ENCODE peak calls at places on chromosome 21, in six cellular contexts. K, W, G, H, T and B are unnamed samples.

GRCh38 chr21:15495965-15496364 is 233.8 kb upstream of the USP25 start:
- DNase-seq in K (no peak), W (no peak), G (peak), H (no peak), T (no peak), B (no peak)

GRCh38 chr21:25625036-25625435 is 14.0 kb upstream of the JAM2 start:
- DNase-seq in K (no peak), W (no peak), G (no peak), H (no peak), T (no peak), B (no peak)

GRCh38 chr21:32004281-32004680 is 131.5 kb downstream of the HUNK start:
- DNase-seq in K (no peak), W (no peak), G (no peak), H (no peak), T (no peak), B (no peak)

GRCh38 chr21:32048353-32048752 is 175.5 kb downstream of the HUNK start:
- DNase-seq in K (no peak), W (no peak), G (no peak), H (no peak), T (no peak), B (no peak)

GRCh38 chr21:21463456-21463855 is 465.2 kb downstream of the NCAM2 start:
- DNase-seq in K (no peak), W (no peak), G (no peak), H (no peak), T (no peak), B (no peak)

GRCh38 chr21:14923468-14923867 is 141.3 kb downstream of the NRIP1 start:
- DNase-seq in K (no peak), W (no peak), G (no peak), H (no peak), T (no peak), B (no peak)

GRCh38 chr21:34531399-34531798 is 19.4 kb upstream of the KCNE1 start:
- DNase-seq in K (no peak), W (no peak), G (no peak), H (no peak), T (no peak), B (no peak)

GRCh38 chr21:15063081-15063820 is 1.5 kb downstream of the NRIP1 start:
- DNase-seq in K (no peak), W (no peak), G (peak), H (no peak), T (no peak), B (no peak)

GRCh38 chr21:43659136-43660000 is at the start of the genes HSF2BP and RRP1B:
- DNase-seq in K (peak), W (peak), G (peak), H (peak), T (peak), B (peak)

GRCh38 chr21:43645414-43645891 is 13.8 kb downstream of the HSF2BP start:
- DNase-seq in K (peak), W (peak), G (peak), H (peak), T (peak), B (peak)

GRCh38 chr21:26159869-26160268 is 10.7 kb downstream of the APP start:
- DNase-seq in K (no peak), W (no peak), G (no peak), H (no peak), T (no peak), B (no peak)

GRCh38 chr21:15422761-15423160 is 307.0 kb upstream of the USP25 start:
- DNase-seq in K (no peak), W (no peak), G (no peak), H (no peak), T (no peak), B (no peak)

GRCh38 chr21:15240846-15241245 is 176.0 kb upstream of the NRIP1 start:
- DNase-seq in K (no peak), W (no peak), G (no peak), H (no peak), T (no peak), B (no peak)

GRCh38 chr21:26124421-26124833 is 46.1 kb downstream of the APP start:
- DNase-seq in K (no peak), W (no peak), G (no peak), H (no peak), T (no peak), B (no peak)

GRCh38 chr21:23968008-23968407 is 1639.3 kb downstream of the MRPL39 start:
- DNase-seq in K (no peak), W (no peak), G (no peak), H (no peak), T (no peak), B (no peak)

GRCh38 chr21:45103966-45104520 is 29.7 kb downstream of the ADARB1 start:
- DNase-seq in K (no peak), W (no peak), G (no peak), H (no peak), T (no peak), B (no peak)

GRCh38 chr21:43611598-43612369 is 47.5 kb downstream of the HSF2BP start:
- DNase-seq in K (peak), W (peak), G (peak), H (peak), T (peak), B (peak)

GRCh38 chr21:14088391-14088790 is 122.4 kb downstream of the LIPI start:
- DNase-seq in K (no peak), W (no peak), G (no peak), H (peak), T (no peak), B (no peak)

DNA sequence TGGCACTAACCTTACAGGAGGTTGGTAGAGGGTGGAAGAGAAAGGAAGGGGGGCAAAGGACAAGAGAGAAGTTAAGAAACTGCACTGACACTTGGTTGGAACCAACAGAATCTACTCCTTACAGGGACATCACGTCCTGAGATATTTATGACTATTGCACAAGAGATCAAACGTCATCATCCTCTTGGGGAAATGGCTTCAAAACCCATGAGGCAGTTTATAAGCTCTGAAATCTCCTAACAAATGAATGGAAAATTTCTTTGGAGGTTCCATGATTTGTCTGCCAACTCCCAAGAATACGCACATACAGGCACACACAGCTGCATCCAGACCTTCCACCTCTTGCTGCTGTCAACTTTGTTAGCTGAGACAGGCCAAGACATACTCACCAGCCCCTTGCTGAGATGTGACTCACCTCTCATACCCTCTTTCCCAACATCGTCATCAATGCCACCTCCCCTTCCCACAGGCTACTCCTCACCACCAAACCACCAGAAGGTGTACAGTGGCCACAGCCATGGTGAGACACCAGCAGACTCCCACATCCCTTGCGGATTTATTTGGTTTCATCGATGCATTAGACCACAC is 135.5 kb downstream of the SETD4 start:
- DNase-seq in K (no peak), W (no peak), G (no peak), H (peak), T (peak), B (peak)
- TF ChIP-seq EP300 in K (no peak), W (peak), G (no peak), H (peak), T (peak), B (no peak)

DNA sequence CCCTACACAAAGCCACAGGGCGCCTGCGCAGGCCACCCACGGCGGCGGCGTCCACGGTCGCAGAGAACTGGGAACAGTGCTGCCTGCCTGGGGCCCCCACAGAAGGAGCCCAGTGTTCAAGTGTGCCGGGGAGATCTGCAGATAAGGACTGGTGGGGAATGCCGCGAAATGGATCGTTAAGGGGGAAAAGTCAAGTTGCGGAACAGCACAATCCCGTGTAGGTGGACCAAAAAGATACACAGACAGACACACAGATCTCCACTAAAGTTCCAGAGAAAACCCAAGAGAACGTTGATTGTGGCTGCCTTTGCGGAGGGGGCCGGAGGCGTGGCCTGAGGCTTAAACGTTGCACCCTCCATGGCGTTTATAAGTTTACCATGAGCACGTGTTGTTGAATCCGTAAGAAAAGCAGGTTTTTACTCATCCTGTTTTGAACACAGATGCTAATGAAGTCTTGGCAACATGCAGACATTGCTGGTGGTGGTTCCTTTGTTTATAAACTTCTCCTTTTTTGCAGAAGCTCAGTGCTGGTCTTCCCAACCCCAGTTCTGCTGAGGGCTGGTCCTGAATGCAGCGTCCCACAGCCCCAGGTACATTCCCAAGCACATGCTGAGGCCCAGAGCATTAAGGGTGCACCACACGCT is 4.1 kb downstream of the SPATC1L start:
- DNase-seq in K (no peak), W (no peak), G (no peak), H (no peak), T (no peak), B (no peak)
- TF ChIP-seq EP300 in K (no peak), W (no peak), G (no peak), H (no peak), T (no peak), B (no peak)

DNA sequence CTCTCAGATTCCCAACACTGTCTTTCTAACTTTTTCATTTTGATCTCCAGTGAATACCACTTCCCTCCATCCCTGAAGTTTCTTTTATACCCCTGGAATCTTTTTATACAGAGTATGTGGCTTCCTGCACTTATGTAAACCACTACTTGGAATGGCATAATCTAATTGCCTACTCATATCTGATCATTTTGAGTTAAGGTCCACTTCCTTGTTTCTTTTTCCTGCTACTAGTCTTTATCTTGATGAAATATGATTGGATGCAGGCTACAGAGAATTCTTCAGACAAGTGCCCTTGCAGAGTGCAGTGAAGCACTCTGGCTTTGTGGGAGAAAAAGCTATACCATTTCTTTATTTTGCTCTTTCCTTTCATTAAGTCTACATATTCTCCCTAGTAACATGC is 325.3 kb upstream of the ADAMTS5 start:
- DNase-seq in K (no peak), W (no peak), G (no peak), H (no peak), T (no peak), B (no peak)
- TF ChIP-seq EP300 in K (no peak), W (no peak), G (no peak), H (no peak), T (no peak), B (no peak)

GRCh38 chr21:39349211-39350093 is 564 bp upstream of the HMGN1 start:
- DNase-seq in K (peak), W (peak), G (peak), H (peak), T (peak), B (peak)
- TF ChIP-seq EP300 in K (no peak), W (no peak), G (no peak), H (no peak), T (peak), B (no peak)

GRCh38 chr21:29072873-29073221 is 601 bp downstream of the CCT8 start:
- DNase-seq in K (no peak), W (no peak), G (peak), H (no peak), T (no peak), B (peak)

GRCh38 chr21:29074783-29075182 is 1.3 kb upstream of the CCT8 start:
- DNase-seq in K (no peak), W (no peak), G (no peak), H (no peak), T (no peak), B (no peak)

GRCh38 chr21:29075706-29076447 is 2.4 kb upstream of the CCT8 start:
- DNase-seq in K (no peak), W (no peak), G (no peak), H (no peak), T (no peak), B (no peak)

GRCh38 chr21:29074007-29074376 is 544 bp upstream of the CCT8 start:
- DNase-seq in K (no peak), W (no peak), G (no peak), H (no peak), T (no peak), B (peak)

GRCh38 chr21:29073222-29074006 is at the start of gene CCT8:
- DNase-seq in K (peak), W (peak), G (peak), H (peak), T (peak), B (peak)
- TF ChIP-seq EP300 in K (no peak), W (no peak), G (no peak), H (no peak), T (peak), B (no peak)

DNA sequence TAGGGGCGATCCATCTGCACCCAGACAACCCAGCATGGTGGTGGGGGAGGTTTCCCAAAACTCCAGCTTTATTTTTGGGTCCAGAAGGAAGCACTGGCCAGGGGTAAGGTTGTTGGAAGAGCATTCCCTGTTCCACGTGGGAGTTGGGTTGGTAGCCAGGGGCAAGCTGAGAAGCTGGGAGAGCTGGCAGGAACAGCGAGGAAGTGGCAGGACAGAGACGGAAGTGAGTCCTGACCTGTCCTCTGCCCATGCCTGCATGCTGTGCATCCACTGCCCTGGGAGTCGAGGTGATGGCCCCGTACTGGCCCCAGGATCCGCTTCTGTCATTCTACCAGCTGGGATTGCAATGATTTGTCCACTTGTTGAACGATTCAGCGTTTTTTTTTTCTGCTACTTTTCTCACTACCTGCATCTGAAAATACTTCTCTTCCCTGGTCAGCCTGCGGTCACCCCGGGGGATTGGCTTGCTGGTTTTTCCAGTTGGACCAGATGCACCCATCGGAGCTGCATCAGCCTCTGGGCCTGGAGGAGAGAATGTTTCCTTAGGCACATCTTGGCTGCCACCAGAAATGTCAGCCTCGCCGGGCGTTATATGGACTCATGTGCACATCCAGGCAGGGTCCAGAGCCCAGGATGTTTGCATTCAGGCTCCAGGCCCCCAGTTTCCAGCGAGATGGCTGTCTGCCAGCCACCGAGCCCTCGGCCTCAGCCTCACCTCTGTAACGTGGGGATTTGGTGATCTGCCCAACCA is 28.3 kb upstream of the TMPRSS2 start:
- DNase-seq in K (peak), W (no peak), G (no peak), H (no peak), T (no peak), B (no peak)
- TF ChIP-seq EP300 in K (no peak), W (no peak), G (no peak), H (no peak), T (no peak), B (no peak)

DNA sequence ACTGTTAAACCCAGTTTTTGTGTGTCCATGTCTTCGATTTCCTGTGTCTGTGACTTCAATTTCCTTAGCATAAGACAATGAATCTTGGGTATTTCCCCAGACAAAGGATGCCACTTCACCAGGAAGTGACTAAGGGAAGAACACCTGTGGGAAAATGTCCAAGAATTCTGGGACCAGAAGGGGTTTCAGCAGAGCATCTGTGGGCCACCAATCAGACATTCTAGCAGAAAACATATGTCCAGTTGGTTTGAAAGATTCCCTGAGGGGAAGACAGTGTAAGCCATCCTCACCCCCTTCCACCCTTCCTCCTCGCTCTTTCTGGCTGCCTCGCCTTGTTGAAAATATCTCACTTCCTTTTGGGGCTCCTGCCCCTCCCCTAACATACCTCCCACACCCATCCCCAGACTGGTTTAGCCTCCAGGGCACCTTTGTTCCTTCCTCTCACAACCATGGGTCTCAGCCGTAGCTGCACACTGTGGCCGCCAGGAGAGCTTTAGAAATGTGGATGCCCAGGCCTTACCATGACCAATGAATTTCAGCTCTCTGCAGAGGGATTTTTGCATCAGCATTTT is 25.5 kb upstream of the IFNAR1 start:
- DNase-seq in K (peak), W (no peak), G (no peak), H (no peak), T (no peak), B (no peak)
- TF ChIP-seq EP300 in K (no peak), W (no peak), G (no peak), H (no peak), T (no peak), B (no peak)

DNA sequence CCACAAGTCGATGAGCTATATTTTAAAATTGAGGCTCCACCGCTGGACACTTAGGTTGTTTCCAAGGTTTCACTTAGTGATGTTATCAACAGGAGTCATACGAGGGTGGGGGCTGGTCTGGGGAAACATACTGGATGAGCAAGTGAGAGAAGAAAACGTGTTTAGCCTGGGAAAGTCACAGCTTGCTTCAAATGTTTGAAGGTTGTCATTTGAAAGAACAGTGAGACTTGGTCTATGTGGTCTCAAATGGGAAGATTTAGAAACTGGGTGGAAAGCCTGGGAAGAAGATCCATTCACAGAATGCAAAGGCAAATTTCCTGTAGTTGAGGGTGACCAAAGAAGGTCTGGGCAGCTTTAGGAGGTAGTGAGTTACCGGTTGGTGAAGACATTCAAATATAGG is 9.9 kb upstream of the DYRK1A start:
- DNase-seq in K (no peak), W (no peak), G (no peak), H (no peak), T (no peak), B (no peak)
- TF ChIP-seq EP300 in K (no peak), W (no peak), G (no peak), H (no peak), T (no peak), B (no peak)

DNA sequence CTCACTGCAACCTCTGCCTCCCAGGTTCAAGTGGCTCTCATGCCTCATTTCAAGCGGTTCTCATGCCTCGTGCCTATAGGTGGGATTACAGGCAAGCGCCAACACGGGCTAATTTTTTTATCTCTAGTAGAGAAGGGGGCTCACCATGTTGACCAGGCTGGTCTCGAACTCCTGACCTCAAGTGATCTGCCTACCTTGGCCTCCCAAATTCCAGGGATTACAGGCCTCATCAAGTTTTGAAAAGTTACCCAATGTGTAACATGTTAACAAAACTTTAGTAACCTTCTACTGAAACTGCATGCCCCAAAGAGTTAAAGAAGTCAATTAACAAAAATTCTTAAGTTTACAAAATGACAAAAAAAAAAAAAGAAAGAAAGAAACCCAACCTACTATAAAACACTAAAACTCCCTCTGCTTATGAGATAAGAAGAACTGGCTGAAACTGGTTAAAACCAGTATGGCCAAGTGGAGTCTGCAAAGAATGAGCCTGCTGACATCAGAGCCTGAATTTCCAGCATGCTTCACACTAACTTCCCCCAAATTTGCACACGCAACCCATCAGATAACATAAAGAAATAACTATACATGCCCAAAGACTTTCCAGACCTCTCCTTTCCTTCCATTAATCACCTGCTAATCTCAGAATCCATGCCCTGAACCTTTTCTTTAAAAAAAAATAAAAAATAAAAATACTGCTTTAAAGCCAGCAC is 25.5 kb upstream of the PSMG1 start:
- DNase-seq in K (peak), W (no peak), G (no peak), H (no peak), T (no peak), B (no peak)
- TF ChIP-seq EP300 in K (no peak), W (no peak), G (no peak), H (no peak), T (no peak), B (no peak)